ENCODE peak calls at places on chromosomes 12 and 14, in six cellular contexts. R, T, B, J, N and M are unnamed samples.

GRCh38 chr12:76645934-76646333 is 86.4 kb upstream of the OSBPL8 start:
- ATAC-seq in R (no peak), B (no peak), T (no peak), N (no peak), J (no peak), M (no peak)

GRCh38 chr12:9634177-9634803 is 26.6 kb upstream of the KLRB1 start:
- ATAC-seq in R (peak; percentile 70), B (peak; percentile 79), T (peak; percentile 62), N (no peak), J (peak; percentile 78), M (no peak)

GRCh38 chr12:93767524-93767863 is 90.3 kb downstream of the CRADD start:
- ATAC-seq in R (no peak), T (no peak), N (peak; percentile 20), J (peak; percentile 55), B (peak; percentile 33), M (no peak)

GRCh38 chr12:107718606-107719005 is 33.0 kb downstream of the PWP1 start:
- ATAC-seq in B (peak; percentile 23), R (no peak), T (no peak), J (no peak), N (no peak), M (no peak)

GRCh38 chr12:42163913-42164312 is 19.2 kb upstream of the GXYLT1 start:
- ATAC-seq in T (no peak), B (no peak), R (no peak), J (peak; percentile 76), N (no peak), M (no peak)

GRCh38 chr14:59344711-59345455 is 120.3 kb downstream of the GPR135 start:
- ATAC-seq in R (no peak), B (no peak), T (no peak), N (no peak), J (no peak), M (peak; percentile 58)

GRCh38 chr12:2836004-2836403 is 1.2 kb upstream of the NRIP2 start:
- ATAC-seq in R (no peak), N (no peak), T (no peak), J (no peak), B (no peak), M (no peak)

GRCh38 chr12:47530050-47530449 is 175.8 kb downstream of the RPAP3 start:
- ATAC-seq in B (no peak), N (no peak), R (no peak), T (no peak), J (no peak), M (no peak)

GRCh38 chr14:76531085-76531484 is 155.1 kb downstream of the ESRRB start:
- ATAC-seq in N (no peak), T (no peak), J (no peak), B (no peak), R (no peak), M (no peak)

GRCh38 chr14:69657961-69658360 is 46.6 kb downstream of the SUSD6 start:
- ATAC-seq in N (peak; percentile 49), B (no peak), R (peak; percentile 43), T (peak; percentile 90), J (peak; percentile 46), M (peak; percentile 75)

GRCh38 chr14:69651653-69652052 is 40.3 kb downstream of the SUSD6 start:
- ATAC-seq in N (no peak), J (no peak), R (peak; percentile 58), B (peak; percentile 60), T (no peak), M (no peak)

GRCh38 chr14:69652942-69653680 is 41.7 kb downstream of the SUSD6 start:
- ATAC-seq in R (peak; percentile 54), T (no peak), N (peak; percentile 66), J (no peak), B (peak; percentile 49), M (peak; percentile 32)

GRCh38 chr14:69650948-69651369 is 39.6 kb downstream of the SUSD6 start:
- ATAC-seq in B (no peak), T (no peak), N (peak; percentile 36), R (peak; percentile 34), J (no peak), M (no peak)

DNA sequence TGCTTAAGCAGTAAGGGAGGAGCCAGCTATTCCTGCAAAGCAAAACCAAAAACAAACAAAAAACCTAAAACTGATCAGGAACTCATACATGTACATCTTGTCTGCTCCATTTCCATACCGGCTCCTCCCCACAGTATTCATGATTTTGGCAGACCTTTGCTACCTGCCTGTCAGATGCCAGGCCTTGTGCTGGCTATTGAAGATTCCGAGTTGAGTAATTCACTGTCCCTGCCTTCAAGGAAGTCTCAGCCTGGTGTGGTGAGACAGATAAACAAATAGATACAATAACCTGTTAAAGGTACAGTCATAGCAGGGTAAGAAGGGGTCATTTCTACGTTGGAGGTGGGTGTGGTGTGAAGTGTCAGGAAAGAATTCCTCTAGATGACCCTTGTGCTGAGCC is 42.7 kb downstream of the SUSD6 start:
- ATAC-seq in J (peak; percentile 45), N (no peak), B (no peak), R (peak; percentile 10), T (no peak), M (no peak)
- H3K4me1 ChIP-seq in J (peaks cover 77% of the 10 kb centered on the region), N (peaks cover 88% of the 10 kb centered on the region), B (peaks cover 50% of the 10 kb centered on the region), R (peaks cover 67% of the 10 kb centered on the region), T (peaks cover 90% of the 10 kb centered on the region), M (peaks cover 94% of the 10 kb centered on the region)

DNA sequence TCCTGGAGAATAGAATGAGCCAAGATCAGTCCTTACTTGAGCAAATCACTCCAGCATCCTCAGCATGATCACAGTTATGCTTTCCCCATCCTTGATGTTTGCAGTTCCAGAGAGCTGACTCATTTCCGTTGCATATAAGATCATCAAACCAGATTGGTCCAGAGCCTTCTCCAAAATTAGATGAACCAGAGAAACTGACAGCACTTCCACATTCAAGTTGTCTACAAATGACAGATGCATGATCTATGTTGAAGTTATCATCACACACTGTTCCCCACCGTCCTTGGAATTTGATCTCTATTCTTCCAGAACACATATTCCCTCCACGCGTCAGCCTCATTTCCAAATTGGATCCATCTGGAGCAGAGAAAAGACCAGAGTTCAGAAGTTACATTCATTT is 4.7 kb downstream of the CD163 start:
- ATAC-seq in B (no peak), T (no peak), R (no peak), N (peak; percentile 79), J (no peak), M (peak; percentile 59)
- TF ChIP-seq POLR2A in B (no peak), T (no peak), R (no peak), N (no peak), J (no peak), M (peak; percentile 26)

DNA sequence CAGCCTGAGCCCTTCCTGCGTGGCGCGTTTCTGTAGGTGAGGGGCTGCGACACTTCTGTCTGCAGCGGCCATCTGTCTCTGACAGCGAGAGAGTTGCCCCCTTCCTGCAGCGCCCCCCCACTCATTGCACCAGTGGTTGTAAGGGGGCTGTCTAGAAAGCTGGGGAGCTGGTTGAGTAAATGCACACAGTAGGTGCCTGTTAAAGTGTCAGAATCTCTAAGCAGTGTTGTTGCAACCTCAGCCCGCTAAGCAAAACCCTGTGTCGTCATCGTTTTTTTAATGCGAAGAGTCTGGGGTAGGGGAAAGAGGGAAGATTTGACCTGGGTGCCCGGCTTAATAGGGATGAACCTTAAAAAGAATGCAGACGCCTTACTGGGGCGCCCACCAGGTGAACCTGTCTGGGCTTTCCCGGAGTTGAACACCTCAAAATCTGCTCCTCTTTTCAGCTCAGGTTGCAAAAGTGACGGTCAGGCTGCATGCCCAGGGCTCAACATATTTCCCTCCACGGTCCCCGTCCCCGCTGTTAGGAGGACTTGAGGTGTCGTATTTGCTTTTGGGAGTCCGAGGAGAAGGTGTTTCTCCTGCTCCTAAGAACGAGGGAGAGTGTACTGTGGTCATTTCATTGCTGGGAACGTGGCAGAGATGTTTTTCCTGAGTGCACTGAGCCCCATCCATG is 1.0 kb downstream of the DLK1 start:
- ATAC-seq in B (no peak), T (no peak), R (no peak), N (no peak), J (no peak), M (no peak)
- H3K4me1 ChIP-seq in B (no peaks in the 10 kb centered on the region), T (peaks cover 53% of the 10 kb centered on the region), R (peaks cover 5% of the 10 kb centered on the region), N (no peaks in the 10 kb centered on the region), J (no peaks in the 10 kb centered on the region), M (no peaks in the 10 kb centered on the region)

GRCh38 chr14:73058923-73059311 is 583 bp downstream of the RBM25 start:
- ATAC-seq in B (peak; percentile 45), T (peak; percentile 41), R (peak; percentile 73), J (peak; percentile 60), N (peak; percentile 34), M (peak; percentile 10)

GRCh38 chr14:73055251-73055650 is 3.1 kb upstream of the RBM25 start:
- ATAC-seq in R (no peak), T (no peak), J (no peak), B (no peak), N (no peak), M (no peak)

GRCh38 chr14:73059326-73059725 is 992 bp downstream of the RBM25 start:
- ATAC-seq in N (no peak), J (peak; percentile 15), R (no peak), T (no peak), B (no peak), M (no peak)

GRCh38 chr14:73057939-73058223 is 453 bp upstream of the RBM25 start:
- ATAC-seq in J (peak; percentile 1), T (peak; percentile 14), B (no peak), R (no peak), N (no peak), M (peak; percentile 4)

GRCh38 chr14:73058224-73058922 is at the start of gene RBM25:
- ATAC-seq in N (peak; percentile 99), R (peak; percentile 94), J (peak; percentile 98), T (peak; percentile 96), B (peak; percentile 95), M (peak; percentile 100)
- TF ChIP-seq POLR2A in N (peak; percentile 45), R (peak; percentile 99), J (peak; percentile 97), T (peak; percentile 99), B (peak; percentile 100), M (peak; percentile 97)

GRCh38 chr14:36973806-36974442 is 198.5 kb downstream of the SLC25A21 start:
- ATAC-seq in J (peak; percentile 81), R (no peak), N (no peak), T (no peak), B (no peak), M (no peak)

GRCh38 chr14:36975834-36976233 is 196.6 kb downstream of the SLC25A21 start:
- ATAC-seq in B (no peak), T (peak; percentile 80), J (peak; percentile 63), N (no peak), R (peak; percentile 45), M (no peak)

GRCh38 chr14:36974985-36975384 is 197.4 kb downstream of the SLC25A21 start:
- ATAC-seq in R (no peak), B (no peak), J (no peak), N (no peak), T (no peak), M (no peak)

GRCh38 chr14:36967892-36968555 is 204.4 kb downstream of the SLC25A21 start:
- ATAC-seq in N (no peak), R (peak; percentile 13), J (no peak), B (no peak), T (peak; percentile 36), M (no peak)

GRCh38 chr14:36971263-36971855 is 201.0 kb downstream of the SLC25A21 start:
- ATAC-seq in T (no peak), B (no peak), R (peak; percentile 83), N (no peak), J (no peak), M (no peak)
- H3K4me1 ChIP-seq in T (peaks cover 9% of the 10 kb centered on the region), B (no peaks in the 10 kb centered on the region), R (peaks cover 35% of the 10 kb centered on the region), N (no peaks in the 10 kb centered on the region), J (peaks cover 42% of the 10 kb centered on the region), M (no peaks in the 10 kb centered on the region)

GRCh38 chr14:29274890-29275651 is 508.5 kb downstream of the FOXG1 start:
- ATAC-seq in T (no peak), J (no peak), B (no peak), R (no peak), N (no peak), M (no peak)
- TF ChIP-seq POLR2A in T (no peak), J (no peak), B (no peak), R (no peak), N (no peak), M (no peak)